ENCODE peak calls at places on chromosomes 3 and 15, in six cellular contexts. Q, H, L, K, T and B are unnamed samples. For H3K36me3, the result is how much of the 10 kb centered on the place peaks cover.

GRCh38 chr15:37903932-37904493 is 30.4 kb upstream of the TMCO5A start:
- DNase-seq in Q (no peak), H (no peak), L (no peak), K (no peak), T (no peak), B (no peak)

GRCh38 chr3:117399311-117400068 is 689.9 kb downstream of the TUSC7 start:
- DNase-seq in Q (no peak), H (no peak), L (no peak), K (peak), T (peak), B (no peak)

GRCh38 chr3:5806192-5806591 is 618.7 kb downstream of the EDEM1 start:
- DNase-seq in Q (no peak), H (no peak), L (no peak), K (no peak), T (no peak), B (peak)

GRCh38 chr15:38994310-38994709 is 429.7 kb upstream of the RASGRP1 start:
- DNase-seq in Q (no peak), H (no peak), L (no peak), K (no peak), T (no peak), B (no peak)

GRCh38 chr15:80160570-80161156 is 7.9 kb downstream of the FAH start:
- DNase-seq in Q (no peak), H (peak), L (peak), K (peak), T (peak), B (no peak)

GRCh38 chr3:57815034-57815433 is 58.9 kb downstream of the SLMAP start:
- DNase-seq in Q (no peak), H (no peak), L (no peak), K (no peak), T (no peak), B (no peak)

GRCh38 chr3:107939621-107940236 is 151.1 kb downstream of the CD47 start:
- DNase-seq in Q (no peak), H (no peak), L (no peak), K (no peak), T (no peak), B (no peak)

GRCh38 chr3:3675801-3676200 is 123.4 kb upstream of the LRRN1 start:
- DNase-seq in Q (no peak), H (no peak), L (no peak), K (no peak), T (no peak), B (no peak)

GRCh38 chr15:70152070-70152480 is 54.4 kb upstream of the TLE3 start:
- DNase-seq in Q (no peak), H (no peak), L (no peak), K (peak), T (peak), B (no peak)

GRCh38 chr15:89731275-89731674 is 19.8 kb downstream of the MESP1 start:
- DNase-seq in Q (no peak), H (no peak), L (no peak), K (no peak), T (no peak), B (no peak)

GRCh38 chr3:188349276-188349962 is 195.5 kb downstream of the LPP start:
- DNase-seq in Q (no peak), H (no peak), L (no peak), K (peak), T (no peak), B (no peak)

GRCh38 chr15:82100116-82100795 is 54.4 kb upstream of the MEX3B start:
- DNase-seq in Q (no peak), H (no peak), L (no peak), K (no peak), T (peak), B (peak)

GRCh38 chr15:85667491-85668424 is 127.0 kb downstream of the KLHL25 start:
- DNase-seq in Q (peak), H (peak), L (no peak), K (peak), T (peak), B (no peak)

GRCh38 chr15:100918690-100919480 is at the start of gene LRRK1:
- DNase-seq in Q (no peak), H (no peak), L (no peak), K (peak), T (peak), B (peak)

GRCh38 chr3:18378218-18378617 is 46.9 kb downstream of the SATB1 start:
- DNase-seq in Q (no peak), H (no peak), L (no peak), K (no peak), T (no peak), B (no peak)

GRCh38 chr3:143119009-143119914 is at the start of gene CHST2:
- DNase-seq in Q (peak), H (peak), L (no peak), K (peak), T (peak), B (peak)

GRCh38 chr15:80174017-80174746 is 21.4 kb downstream of the FAH start:
- DNase-seq in Q (no peak), H (no peak), L (no peak), K (peak), T (peak), B (no peak)

GRCh38 chr3:29805757-29806156 is 524.9 kb downstream of the RBMS3 start:
- DNase-seq in Q (no peak), H (no peak), L (no peak), K (no peak), T (peak), B (no peak)

GRCh38 chr3:139564290-139564861 is 24.8 kb upstream of the RBP1 start:
- DNase-seq in Q (no peak), H (no peak), L (no peak), K (no peak), T (no peak), B (peak)

GRCh38 chr3:119145128-119145499 is 851 bp upstream of the TEX55 start:
- DNase-seq in Q (no peak), H (no peak), L (no peak), K (no peak), T (no peak), B (no peak)

GRCh38 chr3:115789480-115789879 is 166.2 kb downstream of the GAP43 start:
- DNase-seq in Q (no peak), H (no peak), L (no peak), K (no peak), T (no peak), B (no peak)

GRCh38 chr3:39803956-39804355 is 5.5 kb upstream of the MYRIP start:
- DNase-seq in Q (no peak), H (no peak), L (no peak), K (no peak), T (no peak), B (no peak)

GRCh38 chr3:160474416-160474838 is 24.8 kb upstream of the TRIM59 start:
- DNase-seq in Q (no peak), H (no peak), L (no peak), K (no peak), T (peak), B (no peak)

GRCh38 chr15:64774556-64775523 is 549 bp downstream of the RBPMS2 start:
- DNase-seq in Q (peak), H (no peak), L (no peak), K (peak), T (no peak), B (peak)

GRCh38 chr3:66138336-66139234 is 82.2 kb upstream of the SLC25A26 start:
- DNase-seq in Q (peak), H (peak), L (no peak), K (peak), T (peak), B (peak)

GRCh38 chr3:129034650-129035049 is 25.9 kb upstream of the GP9 start:
- DNase-seq in Q (no peak), H (no peak), L (no peak), K (peak), T (no peak), B (no peak)

GRCh38 chr3:128727996-128728395 is 2.0 kb downstream of the RAB7A start:
- DNase-seq in Q (no peak), H (no peak), L (no peak), K (no peak), T (no peak), B (no peak)

GRCh38 chr15:68698708-68699107 is 119.9 kb downstream of the CORO2B start:
- DNase-seq in Q (no peak), H (no peak), L (no peak), K (no peak), T (no peak), B (no peak)

GRCh38 chr15:66862111-66862815 is 160.2 kb downstream of the SMAD6 start:
- DNase-seq in Q (no peak), H (no peak), L (no peak), K (peak), T (no peak), B (no peak)

GRCh38 chr3:78529601-78530000 is 1238.2 kb downstream of the ROBO1 start:
- DNase-seq in Q (no peak), H (no peak), L (no peak), K (no peak), T (no peak), B (no peak)

GRCh38 chr15:25797035-25797434 is 66.1 kb downstream of the ATP10A start:
- DNase-seq in Q (no peak), H (no peak), L (no peak), K (no peak), T (no peak), B (no peak)

GRCh38 chr3:112341386-112341785 is 8.4 kb downstream of the CD200 start:
- DNase-seq in Q (no peak), H (no peak), L (no peak), K (no peak), T (no peak), B (no peak)

GRCh38 chr3:112334709-112335108 is 1.8 kb downstream of the CD200 start:
- DNase-seq in Q (no peak), H (no peak), L (no peak), K (no peak), T (no peak), B (no peak)

GRCh38 chr3:112338727-112339056 is 5.7 kb downstream of the CD200 start:
- DNase-seq in Q (no peak), H (no peak), L (no peak), K (no peak), T (no peak), B (no peak)

GRCh38 chr3:112338021-112338726 is 5.2 kb downstream of the CD200 start:
- DNase-seq in Q (no peak), H (no peak), L (no peak), K (no peak), T (no peak), B (no peak)

GRCh38 chr3:112339609-112340008 is 6.7 kb downstream of the CD200 start:
- DNase-seq in Q (no peak), H (no peak), L (no peak), K (no peak), T (no peak), B (no peak)
- H3K36me3 ChIP-seq in Q (under half), H (under half), L (under half), K (under half), T (under half), B (under half)

DNA sequence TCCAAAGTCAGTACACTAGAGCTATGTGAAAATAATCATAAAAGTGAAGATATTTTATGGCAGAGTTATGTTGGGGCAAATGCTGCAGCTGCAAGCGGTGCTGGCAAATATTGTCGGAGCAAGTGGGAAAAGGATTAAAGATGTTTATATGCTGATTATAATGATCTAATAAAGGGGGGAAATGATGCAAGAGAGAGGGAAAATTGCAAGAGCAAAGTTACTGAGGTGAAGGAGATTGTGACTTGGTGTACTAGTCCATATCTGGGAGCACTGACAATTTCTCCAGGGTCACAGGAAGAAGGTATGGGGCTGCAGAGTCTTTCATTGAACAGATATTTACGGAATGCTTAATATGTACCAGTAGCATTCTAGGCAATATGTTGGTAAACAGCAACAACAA is 45.8 kb downstream of the OPA1 start:
- DNase-seq in Q (no peak), H (no peak), L (no peak), K (no peak), T (no peak), B (no peak)
- H3K36me3 ChIP-seq in Q (under half), H (under half), L (under half), K (under half), T (under half), B (under half)

GRCh38 chr15:52112203-52112750 is 298 bp downstream of the BCL2L10 start:
- DNase-seq in Q (no peak), H (no peak), L (no peak), K (no peak), T (no peak), B (no peak)

GRCh38 chr15:52106641-52107040 is 5.9 kb downstream of the BCL2L10 start:
- DNase-seq in Q (no peak), H (no peak), L (no peak), K (no peak), T (no peak), B (no peak)

GRCh38 chr15:52111517-52112202 is 915 bp downstream of the BCL2L10 start:
- DNase-seq in Q (no peak), H (no peak), L (no peak), K (no peak), T (no peak), B (no peak)

GRCh38 chr15:52107238-52107637 is 5.3 kb downstream of the BCL2L10 start:
- DNase-seq in Q (no peak), H (no peak), L (no peak), K (no peak), T (no peak), B (no peak)

DNA sequence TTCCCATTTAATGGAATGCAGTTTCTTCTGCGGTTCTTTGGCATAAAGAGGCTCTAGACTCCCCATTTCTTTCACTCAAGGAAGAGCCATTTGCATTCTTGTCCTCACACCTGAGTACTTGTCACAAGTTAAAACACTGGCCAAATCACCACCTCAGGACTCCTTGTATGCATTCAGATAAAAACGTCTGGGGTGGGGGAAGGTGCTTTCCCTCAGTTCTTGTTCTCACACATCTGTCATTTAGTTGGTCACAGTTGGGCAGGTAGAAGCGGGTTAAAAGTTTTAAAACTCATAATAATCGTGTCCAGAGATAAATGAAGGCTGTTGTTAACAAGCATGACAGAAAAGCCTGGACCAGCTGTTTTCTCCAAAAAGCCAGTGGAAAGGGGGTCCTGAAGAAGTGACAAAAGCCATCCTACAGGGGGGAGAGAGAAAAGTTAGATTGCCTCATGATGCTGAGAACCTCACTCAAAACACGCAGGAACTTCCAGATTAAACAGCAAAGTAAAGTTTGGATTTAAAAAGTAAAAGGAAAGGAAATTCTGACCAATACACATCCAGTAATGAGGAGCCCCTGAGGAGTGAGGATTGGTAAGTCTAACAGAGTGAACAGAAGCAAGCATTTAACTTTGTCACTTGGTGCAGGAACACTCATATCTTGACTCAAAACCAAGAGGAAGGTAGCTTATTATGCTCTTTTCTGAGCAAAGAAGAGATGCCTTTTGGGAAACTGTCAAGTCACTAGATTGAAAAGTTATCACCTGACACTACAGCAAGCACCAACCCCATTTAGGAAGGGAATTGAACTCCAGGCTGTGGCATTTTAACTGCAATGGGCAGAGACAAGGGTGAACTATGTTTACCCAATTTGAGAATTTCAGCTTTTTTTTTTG is 2.8 kb downstream of the BCL2L10 start:
- DNase-seq in Q (no peak), H (no peak), L (peak), K (no peak), T (no peak), B (no peak)
- H3K36me3 ChIP-seq in Q (under half), H (under half), L (under half), K (under half), T (under half), B (under half)

GRCh38 chr3:9965200-9965875 is 13.1 kb upstream of the PRRT3 start:
- DNase-seq in Q (no peak), H (no peak), L (no peak), K (no peak), T (no peak), B (no peak)

GRCh38 chr3:9969632-9970019 is 17.0 kb downstream of the EMC3 start:
- DNase-seq in Q (no peak), H (no peak), L (no peak), K (no peak), T (no peak), B (no peak)

GRCh38 chr3:9970020-9970652 is 16.5 kb downstream of the EMC3 start:
- DNase-seq in Q (no peak), H (no peak), L (no peak), K (peak), T (peak), B (no peak)

GRCh38 chr3:9966841-9967240 is 14.6 kb upstream of the PRRT3 start:
- DNase-seq in Q (no peak), H (no peak), L (no peak), K (no peak), T (no peak), B (no peak)
- H3K36me3 ChIP-seq in Q (under half), H (under half), L (under half), K (under half), T (under half), B (under half)

GRCh38 chr3:16319723-16320122 is 54.7 kb downstream of the OXNAD1 start:
- DNase-seq in Q (no peak), H (no peak), L (no peak), K (no peak), T (no peak), B (peak)
- H3K36me3 ChIP-seq in Q (under half), H (under half), L (under half), K (under half), T (half or more), B (under half)